ENCODE peak calls at places on chromosomes 7 and 10, in eight cellular contexts. One of them, this sample, is unnamed.

GRCh38 chr7:26535483-26536069 is 243.9 kb downstream of the SNX10 start:
- DNase-seq in heart right ventricle: no peak
- DNase-seq in OCI-LY7: no peak
- DNase-seq in substantia nigra: no peak
- DNase-seq in pancreas: no peak
- DNase-seq in colonic mucosa: no peak
- DNase-seq in CD4-positive, alpha-beta T cell: no peak
- DNase-seq in H9: no peak
- DNase-seq in this sample: no peak

GRCh38 chr10:120278069-120278468 is 179.0 kb upstream of the PLPP4 start:
- DNase-seq in heart right ventricle: no peak
- DNase-seq in OCI-LY7: no peak
- DNase-seq in substantia nigra: no peak
- DNase-seq in pancreas: no peak
- DNase-seq in colonic mucosa: no peak
- DNase-seq in CD4-positive, alpha-beta T cell: no peak
- DNase-seq in H9: no peak
- DNase-seq in this sample: no peak

GRCh38 chr7:157518514-157519175 is 181.8 kb downstream of the DNAJB6 start:
- DNase-seq in heart right ventricle: no peak
- DNase-seq in OCI-LY7: no peak
- DNase-seq in substantia nigra: no peak
- DNase-seq in pancreas: no peak
- DNase-seq in colonic mucosa: no peak
- DNase-seq in CD4-positive, alpha-beta T cell: no peak
- DNase-seq in H9: no peak
- DNase-seq in this sample: no peak

GRCh38 chr7:150854066-150855000 is 2.0 kb downstream of the AOC1 start:
- DNase-seq in heart right ventricle: no peak
- DNase-seq in OCI-LY7: no peak
- DNase-seq in substantia nigra: no peak
- DNase-seq in pancreas: no peak
- DNase-seq in colonic mucosa: no peak
- DNase-seq in CD4-positive, alpha-beta T cell: no peak
- DNase-seq in H9: peak; percentile 15
- DNase-seq in this sample: no peak

GRCh38 chr7:134378562-134378961 is 61.8 kb upstream of the SLC35B4 start:
- DNase-seq in heart right ventricle: no peak
- DNase-seq in OCI-LY7: no peak
- DNase-seq in substantia nigra: no peak
- DNase-seq in pancreas: no peak
- DNase-seq in colonic mucosa: no peak
- DNase-seq in CD4-positive, alpha-beta T cell: no peak
- DNase-seq in H9: no peak
- DNase-seq in this sample: no peak

GRCh38 chr7:2970907-2971306 is 72.8 kb downstream of the CARD11 start:
- DNase-seq in heart right ventricle: no peak
- DNase-seq in OCI-LY7: no peak
- DNase-seq in substantia nigra: no peak
- DNase-seq in pancreas: no peak
- DNase-seq in colonic mucosa: no peak
- DNase-seq in CD4-positive, alpha-beta T cell: no peak
- DNase-seq in H9: no peak
- DNase-seq in this sample: no peak

GRCh38 chr10:118958984-118959916 is 70.3 kb upstream of the NANOS1 start:
- DNase-seq in heart right ventricle: peak; percentile 68
- DNase-seq in OCI-LY7: no peak
- DNase-seq in substantia nigra: no peak
- DNase-seq in pancreas: peak; percentile 27
- DNase-seq in colonic mucosa: no peak
- DNase-seq in CD4-positive, alpha-beta T cell: no peak
- DNase-seq in H9: peak; percentile 25
- DNase-seq in this sample: no peak

GRCh38 chr7:50450691-50451051 is 521 bp upstream of the FIGNL1 start:
- DNase-seq in heart right ventricle: no peak
- DNase-seq in OCI-LY7: no peak
- DNase-seq in substantia nigra: no peak
- DNase-seq in pancreas: peak; percentile 11
- DNase-seq in colonic mucosa: no peak
- DNase-seq in CD4-positive, alpha-beta T cell: no peak
- DNase-seq in H9: no peak
- DNase-seq in this sample: no peak

GRCh38 chr10:125344573-125345121 is 184.3 kb upstream of the CTBP2 start:
- DNase-seq in heart right ventricle: no peak
- DNase-seq in OCI-LY7: no peak
- DNase-seq in substantia nigra: no peak
- DNase-seq in pancreas: peak; percentile 48
- DNase-seq in colonic mucosa: peak; percentile 78
- DNase-seq in CD4-positive, alpha-beta T cell: no peak
- DNase-seq in H9: no peak
- DNase-seq in this sample: no peak

GRCh38 chr10:130196511-130197487 is 60.6 kb downstream of the GLRX3 start:
- DNase-seq in heart right ventricle: no peak
- DNase-seq in OCI-LY7: no peak
- DNase-seq in substantia nigra: no peak
- DNase-seq in pancreas: no peak
- DNase-seq in colonic mucosa: no peak
- DNase-seq in CD4-positive, alpha-beta T cell: no peak
- DNase-seq in H9: no peak
- DNase-seq in this sample: no peak

GRCh38 chr7:70700935-70701425 is 431.0 kb upstream of the GALNT17 start:
- DNase-seq in heart right ventricle: no peak
- DNase-seq in OCI-LY7: peak; percentile 58
- DNase-seq in substantia nigra: no peak
- DNase-seq in pancreas: no peak
- DNase-seq in colonic mucosa: no peak
- DNase-seq in CD4-positive, alpha-beta T cell: no peak
- DNase-seq in H9: no peak
- DNase-seq in this sample: no peak

GRCh38 chr10:126137557-126138221 is 241.3 kb downstream of the FANK1 start:
- DNase-seq in heart right ventricle: no peak
- DNase-seq in OCI-LY7: no peak
- DNase-seq in substantia nigra: no peak
- DNase-seq in pancreas: no peak
- DNase-seq in colonic mucosa: no peak
- DNase-seq in CD4-positive, alpha-beta T cell: no peak
- DNase-seq in H9: no peak
- DNase-seq in this sample: no peak

GRCh38 chr10:35217458-35217857 is 90.8 kb downstream of the CREM start:
- DNase-seq in heart right ventricle: peak; percentile 69
- DNase-seq in OCI-LY7: no peak
- DNase-seq in substantia nigra: no peak
- DNase-seq in pancreas: no peak
- DNase-seq in colonic mucosa: no peak
- DNase-seq in CD4-positive, alpha-beta T cell: no peak
- DNase-seq in H9: no peak
- DNase-seq in this sample: no peak

GRCh38 chr10:4721994-4722753 is 103.8 kb upstream of the AKR1E2 start:
- DNase-seq in heart right ventricle: no peak
- DNase-seq in OCI-LY7: no peak
- DNase-seq in substantia nigra: no peak
- DNase-seq in pancreas: no peak
- DNase-seq in colonic mucosa: no peak
- DNase-seq in CD4-positive, alpha-beta T cell: no peak
- DNase-seq in H9: no peak
- DNase-seq in this sample: no peak

GRCh38 chr10:80541144-80541750 is 3.5 kb downstream of the SH2D4B start:
- DNase-seq in heart right ventricle: peak; percentile 76
- DNase-seq in OCI-LY7: no peak
- DNase-seq in substantia nigra: no peak
- DNase-seq in pancreas: no peak
- DNase-seq in colonic mucosa: peak; percentile 16
- DNase-seq in CD4-positive, alpha-beta T cell: no peak
- DNase-seq in H9: no peak
- DNase-seq in this sample: no peak

GRCh38 chr7:28662236-28662635 is 249.9 kb downstream of the CREB5 start:
- DNase-seq in heart right ventricle: no peak
- DNase-seq in OCI-LY7: no peak
- DNase-seq in substantia nigra: no peak
- DNase-seq in pancreas: no peak
- DNase-seq in colonic mucosa: no peak
- DNase-seq in CD4-positive, alpha-beta T cell: no peak
- DNase-seq in H9: no peak
- DNase-seq in this sample: no peak

DNA sequence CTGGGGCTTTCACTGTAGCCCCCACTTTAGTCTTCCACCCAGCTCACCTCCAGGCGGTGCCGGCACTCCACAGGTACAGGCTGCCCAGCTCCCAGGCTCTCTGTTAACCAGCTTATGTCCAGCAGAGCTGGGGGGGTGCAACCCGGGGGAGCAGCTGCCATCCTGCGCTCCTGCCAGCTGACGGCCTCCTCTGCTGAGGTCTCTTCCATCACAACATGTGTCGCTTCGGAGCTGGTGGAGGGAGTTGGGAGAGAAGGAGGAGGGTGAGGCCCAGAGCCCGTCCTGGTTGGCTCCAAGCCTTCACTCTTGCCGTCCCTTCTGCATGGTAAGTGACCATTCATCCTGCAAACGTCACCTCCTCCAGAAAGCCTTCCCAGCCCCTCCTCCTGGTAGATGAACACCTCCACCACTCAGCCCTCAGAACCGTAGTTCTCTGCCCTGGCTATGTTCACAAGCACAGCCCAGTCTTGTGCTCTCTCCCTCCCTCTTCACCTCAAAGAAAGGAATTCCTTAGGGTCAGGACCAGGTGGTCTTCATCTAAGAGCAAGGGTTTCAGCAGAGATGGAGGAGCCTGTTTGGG is 1.6 kb downstream of the POLM start:
- DNase-seq in heart right ventricle: no peak
- DNase-seq in OCI-LY7: no peak
- DNase-seq in substantia nigra: no peak
- DNase-seq in pancreas: no peak
- DNase-seq in colonic mucosa: no peak
- DNase-seq in CD4-positive, alpha-beta T cell: no peak
- DNase-seq in H9: no peak
- DNase-seq in this sample: no peak
- H3K27ac ChIP-seq in heart right ventricle: peak overlapping the region; percentile 94
- H3K27ac ChIP-seq in OCI-LY7: peak overlapping the region; percentile 78
- H3K27ac ChIP-seq in substantia nigra: peak overlapping the region; percentile 21
- H3K27ac ChIP-seq in pancreas: no peak overlapping the region
- H3K27ac ChIP-seq in colonic mucosa: peak overlapping the region; percentile 99
- H3K27ac ChIP-seq in CD4-positive, alpha-beta T cell: peak overlapping the region; percentile 87
- H3K27ac ChIP-seq in H9: no peak overlapping the region
- H3K27ac ChIP-seq in this sample: no peak overlapping the region

GRCh38 chr10:10977231-10977956 is 40.3 kb upstream of the CELF2 start:
- DNase-seq in heart right ventricle: no peak
- DNase-seq in OCI-LY7: no peak
- DNase-seq in substantia nigra: no peak
- DNase-seq in pancreas: no peak
- DNase-seq in colonic mucosa: no peak
- DNase-seq in CD4-positive, alpha-beta T cell: no peak
- DNase-seq in H9: no peak
- DNase-seq in this sample: no peak

GRCh38 chr10:10977978-10978377 is 39.7 kb upstream of the CELF2 start:
- DNase-seq in heart right ventricle: no peak
- DNase-seq in OCI-LY7: no peak
- DNase-seq in substantia nigra: no peak
- DNase-seq in pancreas: no peak
- DNase-seq in colonic mucosa: no peak
- DNase-seq in CD4-positive, alpha-beta T cell: no peak
- DNase-seq in H9: no peak
- DNase-seq in this sample: no peak

GRCh38 chr10:10973310-10973709 is 44.4 kb upstream of the CELF2 start:
- DNase-seq in heart right ventricle: no peak
- DNase-seq in OCI-LY7: no peak
- DNase-seq in substantia nigra: no peak
- DNase-seq in pancreas: no peak
- DNase-seq in colonic mucosa: no peak
- DNase-seq in CD4-positive, alpha-beta T cell: no peak
- DNase-seq in H9: no peak
- DNase-seq in this sample: no peak

GRCh38 chr10:10975647-10976046 is 42.0 kb upstream of the CELF2 start:
- DNase-seq in heart right ventricle: no peak
- DNase-seq in OCI-LY7: no peak
- DNase-seq in substantia nigra: no peak
- DNase-seq in pancreas: no peak
- DNase-seq in colonic mucosa: no peak
- DNase-seq in CD4-positive, alpha-beta T cell: no peak
- DNase-seq in H9: no peak
- DNase-seq in this sample: no peak

GRCh38 chr10:10976652-10977051 is 41.0 kb upstream of the CELF2 start:
- DNase-seq in heart right ventricle: no peak
- DNase-seq in OCI-LY7: no peak
- DNase-seq in substantia nigra: no peak
- DNase-seq in pancreas: no peak
- DNase-seq in colonic mucosa: no peak
- DNase-seq in CD4-positive, alpha-beta T cell: no peak
- DNase-seq in H9: no peak
- DNase-seq in this sample: no peak
- H3K27ac ChIP-seq in heart right ventricle: no peak overlapping the region
- H3K27ac ChIP-seq in OCI-LY7: no peak overlapping the region
- H3K27ac ChIP-seq in substantia nigra: no peak overlapping the region
- H3K27ac ChIP-seq in pancreas: no peak overlapping the region
- H3K27ac ChIP-seq in colonic mucosa: no peak overlapping the region
- H3K27ac ChIP-seq in CD4-positive, alpha-beta T cell: no peak overlapping the region
- H3K27ac ChIP-seq in H9: no peak overlapping the region
- H3K27ac ChIP-seq in this sample: peak overlapping the region; percentile 34

GRCh38 chr10:29555746-29556481 is 78.9 kb downstream of the SVIL start:
- DNase-seq in heart right ventricle: no peak
- DNase-seq in OCI-LY7: no peak
- DNase-seq in substantia nigra: no peak
- DNase-seq in pancreas: no peak
- DNase-seq in colonic mucosa: no peak
- DNase-seq in CD4-positive, alpha-beta T cell: no peak
- DNase-seq in H9: no peak
- DNase-seq in this sample: no peak

GRCh38 chr10:29554660-29555059 is 80.1 kb downstream of the SVIL start:
- DNase-seq in heart right ventricle: no peak
- DNase-seq in OCI-LY7: no peak
- DNase-seq in substantia nigra: no peak
- DNase-seq in pancreas: no peak
- DNase-seq in colonic mucosa: no peak
- DNase-seq in CD4-positive, alpha-beta T cell: no peak
- DNase-seq in H9: no peak
- DNase-seq in this sample: no peak

GRCh38 chr10:29557665-29558064 is 77.1 kb downstream of the SVIL start:
- DNase-seq in heart right ventricle: no peak
- DNase-seq in OCI-LY7: no peak
- DNase-seq in substantia nigra: no peak
- DNase-seq in pancreas: no peak
- DNase-seq in colonic mucosa: no peak
- DNase-seq in CD4-positive, alpha-beta T cell: no peak
- DNase-seq in H9: no peak
- DNase-seq in this sample: no peak

GRCh38 chr10:29553732-29554260 is 81.0 kb downstream of the SVIL start:
- DNase-seq in heart right ventricle: no peak
- DNase-seq in OCI-LY7: no peak
- DNase-seq in substantia nigra: no peak
- DNase-seq in pancreas: no peak
- DNase-seq in colonic mucosa: no peak
- DNase-seq in CD4-positive, alpha-beta T cell: no peak
- DNase-seq in H9: no peak
- DNase-seq in this sample: no peak

GRCh38 chr10:29555091-29555745 is 79.6 kb downstream of the SVIL start:
- DNase-seq in heart right ventricle: no peak
- DNase-seq in OCI-LY7: no peak
- DNase-seq in substantia nigra: no peak
- DNase-seq in pancreas: no peak
- DNase-seq in colonic mucosa: no peak
- DNase-seq in CD4-positive, alpha-beta T cell: no peak
- DNase-seq in H9: no peak
- DNase-seq in this sample: no peak
- H3K27ac ChIP-seq in heart right ventricle: no peak overlapping the region
- H3K27ac ChIP-seq in OCI-LY7: no peak overlapping the region
- H3K27ac ChIP-seq in substantia nigra: no peak overlapping the region
- H3K27ac ChIP-seq in pancreas: peak overlapping the region; percentile 22
- H3K27ac ChIP-seq in colonic mucosa: no peak overlapping the region
- H3K27ac ChIP-seq in CD4-positive, alpha-beta T cell: no peak overlapping the region
- H3K27ac ChIP-seq in H9: no peak overlapping the region
- H3K27ac ChIP-seq in this sample: no peak overlapping the region

GRCh38 chr10:104895981-104896380 is 254.9 kb downstream of the SORCS3 start:
- DNase-seq in heart right ventricle: no peak
- DNase-seq in OCI-LY7: no peak
- DNase-seq in substantia nigra: no peak
- DNase-seq in pancreas: no peak
- DNase-seq in colonic mucosa: no peak
- DNase-seq in CD4-positive, alpha-beta T cell: no peak
- DNase-seq in H9: no peak
- DNase-seq in this sample: no peak
- H3K27ac ChIP-seq in heart right ventricle: no peak overlapping the region
- H3K27ac ChIP-seq in OCI-LY7: no peak overlapping the region
- H3K27ac ChIP-seq in substantia nigra: no peak overlapping the region
- H3K27ac ChIP-seq in pancreas: no peak overlapping the region
- H3K27ac ChIP-seq in colonic mucosa: no peak overlapping the region
- H3K27ac ChIP-seq in CD4-positive, alpha-beta T cell: no peak overlapping the region
- H3K27ac ChIP-seq in H9: no peak overlapping the region
- H3K27ac ChIP-seq in this sample: no peak overlapping the region